ENCODE peak calls at places on chromosome 16, in six cellular contexts. E is neural progenitor cell, S is MM.1S, M is GM23248, R is SK-N-SH, X is GM23338. A is an unnamed sample.

GRCh38 chr16:81136331-81137011 is 40.3 kb upstream of the GCSH start:
- DNase-seq in E (no peak), X (no peak), S (no peak), R (no peak), M (no peak), A (no peak)

GRCh38 chr16:80208015-80208414 is 332.8 kb upstream of the DYNLRB2 start:
- DNase-seq in X (no peak), S (no peak), M (no peak), E (no peak), R (no peak), A (no peak)

GRCh38 chr16:88809068-88809675 is 2.6 kb downstream of the APRT start:
- DNase-seq in S (no peak), M (no peak), E (no peak), X (no peak), R (no peak), A (peak; percentile 29)

GRCh38 chr16:83023640-83024039 is 396.9 kb downstream of the CDH13 start:
- DNase-seq in X (no peak), E (no peak), R (no peak), M (no peak), S (no peak), A (no peak)

GRCh38 chr16:84040823-84041391 is 1.7 kb downstream of the SLC38A8 start:
- DNase-seq in E (peak; percentile 39), X (no peak), S (no peak), M (peak; percentile 80), R (no peak), A (no peak)

GRCh38 chr16:10868562-10869469 is 8.2 kb upstream of the CIITA start:
- DNase-seq in M (no peak), S (peak; percentile 59), R (no peak), E (no peak), X (no peak), A (no peak)

GRCh38 chr16:71709231-71709781 is 15.2 kb downstream of the PHLPP2 start:
- DNase-seq in M (peak; percentile 83), R (no peak), E (no peak), S (no peak), X (no peak), A (peak; percentile 19)

GRCh38 chr16:70561623-70562022 is 38.0 kb downstream of the SF3B3 start:
- DNase-seq in S (no peak), X (no peak), M (no peak), R (no peak), E (no peak), A (no peak)

GRCh38 chr16:84844561-84845495 is 25.0 kb downstream of the CRISPLD2 start:
- DNase-seq in R (no peak), S (no peak), X (peak; percentile 74), E (peak; percentile 85), M (no peak), A (no peak)

GRCh38 chr16:26672206-26672605 is 394.5 kb upstream of the C16orf82 start:
- DNase-seq in S (no peak), R (no peak), E (no peak), M (no peak), X (no peak), A (no peak)

GRCh38 chr16:73268311-73268997 is 220.5 kb upstream of the ZFHX3 start:
- DNase-seq in E (peak; percentile 72), X (peak; percentile 73), M (peak; percentile 30), S (no peak), R (peak; percentile 46), A (no peak)

GRCh38 chr16:27972500-27972899 is 91.0 kb downstream of the GSG1L start:
- DNase-seq in S (peak; percentile 65), E (peak; percentile 76), M (peak; percentile 33), X (peak; percentile 82), R (peak; percentile 59), A (peak; percentile 56)

GRCh38 chr16:50924759-50925545 is 183.1 kb downstream of the CYLD start:
- DNase-seq in R (no peak), E (no peak), S (no peak), M (no peak), X (no peak), A (no peak)

GRCh38 chr16:85250609-85251223 is 138.4 kb upstream of the CIBAR2 start:
- DNase-seq in R (no peak), S (no peak), E (no peak), X (no peak), M (peak; percentile 24), A (no peak)

GRCh38 chr16:50502616-50503000 is 45.6 kb upstream of the NKD1 start:
- DNase-seq in E (no peak), M (no peak), S (no peak), X (no peak), R (no peak), A (no peak)

GRCh38 chr16:70736454-70737376 is 50.9 kb upstream of the MTSS2 start:
- DNase-seq in X (peak; percentile 38), E (peak; percentile 23), R (no peak), S (no peak), M (peak; percentile 38), A (no peak)

GRCh38 chr16:88064011-88064888 is 113.0 kb downstream of the BANP start:
- DNase-seq in E (no peak), S (no peak), X (no peak), M (no peak), R (no peak), A (no peak)

GRCh38 chr16:4767872-4768548 is 1.0 kb upstream of the ZNF500 start:
- DNase-seq in E (no peak), M (peak; percentile 69), S (peak; percentile 16), R (no peak), X (no peak), A (no peak)

GRCh38 chr16:54937673-54938350 is 7.1 kb downstream of the IRX5 start:
- DNase-seq in X (peak; percentile 42), S (no peak), E (no peak), M (peak; percentile 66), R (no peak), A (no peak)

GRCh38 chr16:79402356-79402755 is 198.2 kb downstream of the MAF start:
- DNase-seq in E (no peak), X (no peak), S (no peak), R (no peak), M (no peak), A (no peak)

GRCh38 chr16:85894266-85894665 is 4.7 kb upstream of the IRF8 start:
- DNase-seq in M (no peak), E (no peak), S (peak; percentile 16), X (peak; percentile 45), R (no peak), A (peak; percentile 19)

GRCh38 chr16:84937196-84937935 is 74.0 kb downstream of the ZDHHC7 start:
- DNase-seq in S (no peak), X (no peak), E (no peak), R (no peak), M (no peak), A (no peak)

GRCh38 chr16:3838600-3839401 is 41.7 kb downstream of the CREBBP start:
- DNase-seq in E (no peak), M (peak; percentile 16), S (no peak), X (no peak), R (no peak), A (no peak)

GRCh38 chr16:4214215-4214621 is 27.7 kb downstream of the SRL start:
- DNase-seq in S (no peak), M (peak; percentile 93), E (no peak), X (no peak), R (no peak), A (peak; percentile 72)

GRCh38 chr16:60741810-60742209 is 1294.4 kb downstream of the CDH8 start:
- DNase-seq in E (no peak), S (no peak), M (no peak), R (no peak), X (no peak), A (no peak)

GRCh38 chr16:89365044-89365467 is 125.3 kb downstream of the ANKRD11 start:
- DNase-seq in X (no peak), E (no peak), R (peak; percentile 24), S (no peak), M (peak; percentile 81), A (peak; percentile 81)

GRCh38 chr16:78200623-78201096 is 101.2 kb downstream of the WWOX start:
- DNase-seq in X (no peak), R (no peak), M (no peak), S (no peak), E (no peak), A (no peak)

GRCh38 chr16:35449663-35450062 is 1990.3 kb downstream of the TP53TG3F start:
- DNase-seq in S (no peak), E (no peak), X (no peak), M (no peak), R (no peak), A (no peak)

GRCh38 chr16:29811896-29812665 is at the start of gene PRRT2:
- DNase-seq in R (peak; percentile 86), M (peak; percentile 80), E (peak; percentile 92), X (peak; percentile 71), S (peak; percentile 18), A (peak; percentile 34)

GRCh38 chr16:57621521-57622268 is 6.7 kb upstream of the ADGRG1 start:
- DNase-seq in S (no peak), M (peak; percentile 9), R (no peak), E (no peak), X (no peak), A (peak; percentile 40)
- H3K4me3 ChIP-seq in S (no peak overlapping the region), M (no peak overlapping the region), R (no peak overlapping the region), E (no peak overlapping the region), X (no peak overlapping the region), A (peak overlapping the region; percentile 76)

DNA sequence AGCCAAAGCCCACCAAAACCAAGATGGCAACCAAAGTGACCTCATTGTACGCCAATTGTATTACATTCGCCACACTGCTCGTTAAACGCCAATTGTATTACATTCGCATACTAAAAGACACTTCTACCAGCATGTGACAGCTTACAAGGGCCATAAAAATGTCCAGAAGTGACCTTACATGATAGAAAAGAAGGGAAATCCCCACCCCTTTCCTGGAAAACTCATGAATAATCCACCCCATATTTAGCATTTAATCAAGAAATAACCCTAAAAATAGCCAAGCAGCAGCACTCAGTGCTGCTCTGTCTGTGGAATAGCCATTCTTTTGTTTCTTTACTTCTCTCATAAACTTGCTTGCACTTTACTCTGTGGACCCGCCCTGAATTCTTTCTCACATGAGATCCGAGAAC is 25.7 kb downstream of the PSMD7 start:
- DNase-seq in E (no peak), S (no peak), X (no peak), R (no peak), M (no peak), A (no peak)
- TF ChIP-seq EZH2phosphoT487 in E (no peak), S (no peak), X (no peak), R (no peak), M (no peak), A (no peak)

GRCh38 chr16:31194898-31195297 is 7.7 kb downstream of the PYCARD start:
- DNase-seq in M (no peak), R (no peak), E (no peak), X (no peak), S (no peak), A (no peak)
- H3F3A ChIP-seq in M (peaks cover 98% of the 10 kb centered on the region), R (peaks cover 81% of the 10 kb centered on the region), E (peaks cover 94% of the 10 kb centered on the region), X (peaks cover 82% of the 10 kb centered on the region), S (peaks cover 11% of the 10 kb centered on the region), A (no peaks in the 10 kb centered on the region)

GRCh38 chr16:979859-980594 is 1.5 kb upstream of the SOX8 start:
- DNase-seq in E (peak; percentile 52), S (no peak), X (peak; percentile 70), M (no peak), R (peak; percentile 48), A (no peak)

GRCh38 chr16:982152-983043 is 828 bp downstream of the SOX8 start:
- DNase-seq in X (peak; percentile 46), S (no peak), M (no peak), R (peak; percentile 43), E (peak; percentile 68), A (no peak)

GRCh38 chr16:980595-980854 is 1.0 kb upstream of the SOX8 start:
- DNase-seq in E (no peak), M (no peak), S (no peak), X (no peak), R (peak; percentile 37), A (no peak)

GRCh38 chr16:983044-984030 is 1.8 kb downstream of the SOX8 start:
- DNase-seq in S (no peak), R (peak; percentile 52), M (no peak), E (peak; percentile 69), X (peak; percentile 35), A (no peak)

GRCh38 chr16:981695-982151 is at the start of gene SOX8:
- DNase-seq in E (peak; percentile 87), X (peak; percentile 72), R (peak; percentile 51), S (no peak), M (peak; percentile 45), A (no peak)
- H3K4me3 ChIP-seq in E (peak within 1 kb of the TSS; percentile 63), X (peak within 1 kb of the TSS; percentile 68), R (no peak within 1 kb of the TSS), S (no peak within 1 kb of the TSS), M (peak within 1 kb of the TSS; percentile 70), A (peak within 1 kb of the TSS; percentile 48)

A was measured in PC-3.